ENCODE peak calls at places on chromosomes 7 and 10, in eight cellular contexts. One of them, this sample, is unnamed.

GRCh38 chr7:1855396-1856160 is 185.5 kb downstream of the ELFN1 start:
- DNase-seq in fibroblast of lung: no peak
- DNase-seq in activated CD8-positive, alpha-beta T cell treated with anti-CD3 and anti-CD28 coated beads, Interleukin-2, amount 10 ng/mL, durations not matched to agents 7 days and 5 days: no peak
- DNase-seq in CD4-positive, CD25-positive, alpha-beta regulatory T cell: no peak
- DNase-seq in Calu3: no peak
- DNase-seq in activated T-cell treated with anti-CD3 and anti-CD28 coated beads for 1 hour: no peak
- DNase-seq in natural killer cell: no peak
- DNase-seq in left lobe of liver: no peak
- DNase-seq in this sample: no peak

GRCh38 chr7:70098133-70098561 is 499.9 kb downstream of the AUTS2 start:
- DNase-seq in fibroblast of lung: no peak
- DNase-seq in natural killer cell: no peak
- DNase-seq in left lobe of liver: no peak
- DNase-seq in Calu3: no peak
- DNase-seq in activated T-cell treated with anti-CD3 and anti-CD28 coated beads for 1 hour: no peak
- DNase-seq in activated CD8-positive, alpha-beta T cell treated with anti-CD3 and anti-CD28 coated beads, Interleukin-2, amount 10 ng/mL, durations not matched to agents 7 days and 5 days: no peak
- DNase-seq in CD4-positive, CD25-positive, alpha-beta regulatory T cell: no peak
- DNase-seq in this sample: peak

GRCh38 chr7:75969182-75969581 is 25.2 kb downstream of the TMEM120A start:
- DNase-seq in fibroblast of lung: no peak
- DNase-seq in activated T-cell treated with anti-CD3 and anti-CD28 coated beads for 1 hour: no peak
- DNase-seq in Calu3: no peak
- DNase-seq in activated CD8-positive, alpha-beta T cell treated with anti-CD3 and anti-CD28 coated beads, Interleukin-2, amount 10 ng/mL, durations not matched to agents 7 days and 5 days: no peak
- DNase-seq in natural killer cell: no peak
- DNase-seq in left lobe of liver: peak
- DNase-seq in CD4-positive, CD25-positive, alpha-beta regulatory T cell: no peak
- DNase-seq in this sample: no peak

GRCh38 chr7:103613655-103614642 is 167.9 kb upstream of the SLC26A5 start:
- DNase-seq in CD4-positive, CD25-positive, alpha-beta regulatory T cell: no peak
- DNase-seq in Calu3: no peak
- DNase-seq in left lobe of liver: no peak
- DNase-seq in fibroblast of lung: peak
- DNase-seq in activated T-cell treated with anti-CD3 and anti-CD28 coated beads for 1 hour: no peak
- DNase-seq in activated CD8-positive, alpha-beta T cell treated with anti-CD3 and anti-CD28 coated beads, Interleukin-2, amount 10 ng/mL, durations not matched to agents 7 days and 5 days: no peak
- DNase-seq in natural killer cell: no peak
- DNase-seq in this sample: no peak

GRCh38 chr10:126247454-126247975 is 140.8 kb downstream of the ADAM12 start:
- DNase-seq in CD4-positive, CD25-positive, alpha-beta regulatory T cell: no peak
- DNase-seq in Calu3: peak
- DNase-seq in fibroblast of lung: peak
- DNase-seq in activated T-cell treated with anti-CD3 and anti-CD28 coated beads for 1 hour: no peak
- DNase-seq in left lobe of liver: no peak
- DNase-seq in activated CD8-positive, alpha-beta T cell treated with anti-CD3 and anti-CD28 coated beads, Interleukin-2, amount 10 ng/mL, durations not matched to agents 7 days and 5 days: no peak
- DNase-seq in natural killer cell: no peak
- DNase-seq in this sample: no peak

GRCh38 chr10:102426803-102427287 is 5.5 kb downstream of the CUEDC2 start:
- DNase-seq in CD4-positive, CD25-positive, alpha-beta regulatory T cell: no peak
- DNase-seq in Calu3: no peak
- DNase-seq in left lobe of liver: no peak
- DNase-seq in activated T-cell treated with anti-CD3 and anti-CD28 coated beads for 1 hour: no peak
- DNase-seq in fibroblast of lung: no peak
- DNase-seq in natural killer cell: no peak
- DNase-seq in activated CD8-positive, alpha-beta T cell treated with anti-CD3 and anti-CD28 coated beads, Interleukin-2, amount 10 ng/mL, durations not matched to agents 7 days and 5 days: no peak
- DNase-seq in this sample: no peak

GRCh38 chr7:28086198-28086597 is 94.4 kb downstream of the JAZF1 start:
- DNase-seq in fibroblast of lung: no peak
- DNase-seq in activated CD8-positive, alpha-beta T cell treated with anti-CD3 and anti-CD28 coated beads, Interleukin-2, amount 10 ng/mL, durations not matched to agents 7 days and 5 days: no peak
- DNase-seq in CD4-positive, CD25-positive, alpha-beta regulatory T cell: no peak
- DNase-seq in natural killer cell: no peak
- DNase-seq in left lobe of liver: no peak
- DNase-seq in Calu3: no peak
- DNase-seq in activated T-cell treated with anti-CD3 and anti-CD28 coated beads for 1 hour: no peak
- DNase-seq in this sample: peak

GRCh38 chr7:155466814-155467675 is 9.1 kb downstream of the EN2 start:
- DNase-seq in fibroblast of lung: no peak
- DNase-seq in left lobe of liver: no peak
- DNase-seq in natural killer cell: no peak
- DNase-seq in activated CD8-positive, alpha-beta T cell treated with anti-CD3 and anti-CD28 coated beads, Interleukin-2, amount 10 ng/mL, durations not matched to agents 7 days and 5 days: peak
- DNase-seq in activated T-cell treated with anti-CD3 and anti-CD28 coated beads for 1 hour: no peak
- DNase-seq in Calu3: no peak
- DNase-seq in CD4-positive, CD25-positive, alpha-beta regulatory T cell: no peak
- DNase-seq in this sample: peak

GRCh38 chr10:67612577-67613537 is 83.1 kb downstream of the CTNNA3 start:
- DNase-seq in natural killer cell: no peak
- DNase-seq in Calu3: no peak
- DNase-seq in activated CD8-positive, alpha-beta T cell treated with anti-CD3 and anti-CD28 coated beads, Interleukin-2, amount 10 ng/mL, durations not matched to agents 7 days and 5 days: peak
- DNase-seq in fibroblast of lung: peak
- DNase-seq in left lobe of liver: no peak
- DNase-seq in CD4-positive, CD25-positive, alpha-beta regulatory T cell: peak
- DNase-seq in activated T-cell treated with anti-CD3 and anti-CD28 coated beads for 1 hour: peak
- DNase-seq in this sample: no peak

GRCh38 chr10:71582506-71582905 is 137.1 kb downstream of the C10orf105 start:
- DNase-seq in CD4-positive, CD25-positive, alpha-beta regulatory T cell: no peak
- DNase-seq in fibroblast of lung: no peak
- DNase-seq in left lobe of liver: no peak
- DNase-seq in natural killer cell: no peak
- DNase-seq in activated T-cell treated with anti-CD3 and anti-CD28 coated beads for 1 hour: no peak
- DNase-seq in Calu3: no peak
- DNase-seq in activated CD8-positive, alpha-beta T cell treated with anti-CD3 and anti-CD28 coated beads, Interleukin-2, amount 10 ng/mL, durations not matched to agents 7 days and 5 days: no peak
- DNase-seq in this sample: no peak

GRCh38 chr10:71483135-71483534 is 86.4 kb downstream of the CDH23 start:
- DNase-seq in Calu3: no peak
- DNase-seq in activated T-cell treated with anti-CD3 and anti-CD28 coated beads for 1 hour: no peak
- DNase-seq in fibroblast of lung: no peak
- DNase-seq in CD4-positive, CD25-positive, alpha-beta regulatory T cell: no peak
- DNase-seq in activated CD8-positive, alpha-beta T cell treated with anti-CD3 and anti-CD28 coated beads, Interleukin-2, amount 10 ng/mL, durations not matched to agents 7 days and 5 days: no peak
- DNase-seq in natural killer cell: no peak
- DNase-seq in left lobe of liver: no peak
- DNase-seq in this sample: no peak

GRCh38 chr7:49781996-49782395 is 8.6 kb downstream of the VWC2 start:
- DNase-seq in natural killer cell: no peak
- DNase-seq in CD4-positive, CD25-positive, alpha-beta regulatory T cell: no peak
- DNase-seq in Calu3: no peak
- DNase-seq in left lobe of liver: no peak
- DNase-seq in activated T-cell treated with anti-CD3 and anti-CD28 coated beads for 1 hour: no peak
- DNase-seq in fibroblast of lung: no peak
- DNase-seq in activated CD8-positive, alpha-beta T cell treated with anti-CD3 and anti-CD28 coated beads, Interleukin-2, amount 10 ng/mL, durations not matched to agents 7 days and 5 days: no peak
- DNase-seq in this sample: no peak

GRCh38 chr7:118148930-118149329 is 35.0 kb upstream of the LSM8 start:
- DNase-seq in CD4-positive, CD25-positive, alpha-beta regulatory T cell: no peak
- DNase-seq in natural killer cell: no peak
- DNase-seq in left lobe of liver: no peak
- DNase-seq in activated CD8-positive, alpha-beta T cell treated with anti-CD3 and anti-CD28 coated beads, Interleukin-2, amount 10 ng/mL, durations not matched to agents 7 days and 5 days: no peak
- DNase-seq in Calu3: no peak
- DNase-seq in activated T-cell treated with anti-CD3 and anti-CD28 coated beads for 1 hour: no peak
- DNase-seq in fibroblast of lung: peak
- DNase-seq in this sample: no peak

GRCh38 chr10:79047875-79048638 is 20.7 kb upstream of the ZMIZ1 start:
- DNase-seq in activated T-cell treated with anti-CD3 and anti-CD28 coated beads for 1 hour: no peak
- DNase-seq in CD4-positive, CD25-positive, alpha-beta regulatory T cell: peak
- DNase-seq in natural killer cell: no peak
- DNase-seq in activated CD8-positive, alpha-beta T cell treated with anti-CD3 and anti-CD28 coated beads, Interleukin-2, amount 10 ng/mL, durations not matched to agents 7 days and 5 days: peak
- DNase-seq in Calu3: no peak
- DNase-seq in left lobe of liver: peak
- DNase-seq in fibroblast of lung: no peak
- DNase-seq in this sample: no peak

GRCh38 chr7:81831883-81832282 is 62.0 kb upstream of the HGF start:
- DNase-seq in activated CD8-positive, alpha-beta T cell treated with anti-CD3 and anti-CD28 coated beads, Interleukin-2, amount 10 ng/mL, durations not matched to agents 7 days and 5 days: no peak
- DNase-seq in fibroblast of lung: peak
- DNase-seq in left lobe of liver: no peak
- DNase-seq in CD4-positive, CD25-positive, alpha-beta regulatory T cell: no peak
- DNase-seq in natural killer cell: no peak
- DNase-seq in activated T-cell treated with anti-CD3 and anti-CD28 coated beads for 1 hour: no peak
- DNase-seq in Calu3: no peak
- DNase-seq in this sample: no peak

GRCh38 chr7:132609906-132610520 is 33.7 kb upstream of the PLXNA4 start:
- DNase-seq in natural killer cell: no peak
- DNase-seq in fibroblast of lung: no peak
- DNase-seq in Calu3: no peak
- DNase-seq in activated CD8-positive, alpha-beta T cell treated with anti-CD3 and anti-CD28 coated beads, Interleukin-2, amount 10 ng/mL, durations not matched to agents 7 days and 5 days: no peak
- DNase-seq in activated T-cell treated with anti-CD3 and anti-CD28 coated beads for 1 hour: no peak
- DNase-seq in left lobe of liver: no peak
- DNase-seq in CD4-positive, CD25-positive, alpha-beta regulatory T cell: no peak
- DNase-seq in this sample: no peak

GRCh38 chr7:81293806-81294205 is 375.0 kb upstream of the SEMA3C start:
- DNase-seq in Calu3: no peak
- DNase-seq in natural killer cell: no peak
- DNase-seq in CD4-positive, CD25-positive, alpha-beta regulatory T cell: no peak
- DNase-seq in activated CD8-positive, alpha-beta T cell treated with anti-CD3 and anti-CD28 coated beads, Interleukin-2, amount 10 ng/mL, durations not matched to agents 7 days and 5 days: no peak
- DNase-seq in fibroblast of lung: no peak
- DNase-seq in activated T-cell treated with anti-CD3 and anti-CD28 coated beads for 1 hour: no peak
- DNase-seq in left lobe of liver: no peak
- DNase-seq in this sample: no peak

GRCh38 chr7:155470686-155471638 is 13.0 kb downstream of the EN2 start:
- DNase-seq in CD4-positive, CD25-positive, alpha-beta regulatory T cell: no peak
- DNase-seq in natural killer cell: no peak
- DNase-seq in Calu3: no peak
- DNase-seq in fibroblast of lung: no peak
- DNase-seq in activated CD8-positive, alpha-beta T cell treated with anti-CD3 and anti-CD28 coated beads, Interleukin-2, amount 10 ng/mL, durations not matched to agents 7 days and 5 days: no peak
- DNase-seq in activated T-cell treated with anti-CD3 and anti-CD28 coated beads for 1 hour: no peak
- DNase-seq in left lobe of liver: no peak
- DNase-seq in this sample: no peak

GRCh38 chr7:40903872-40904271 is 769.1 kb downstream of the SUGCT start:
- DNase-seq in left lobe of liver: no peak
- DNase-seq in Calu3: no peak
- DNase-seq in CD4-positive, CD25-positive, alpha-beta regulatory T cell: no peak
- DNase-seq in activated T-cell treated with anti-CD3 and anti-CD28 coated beads for 1 hour: no peak
- DNase-seq in natural killer cell: no peak
- DNase-seq in fibroblast of lung: no peak
- DNase-seq in activated CD8-positive, alpha-beta T cell treated with anti-CD3 and anti-CD28 coated beads, Interleukin-2, amount 10 ng/mL, durations not matched to agents 7 days and 5 days: no peak
- DNase-seq in this sample: no peak

GRCh38 chr10:43594944-43595589 is 11.2 kb upstream of the ZNF485 start:
- DNase-seq in Calu3: peak
- DNase-seq in natural killer cell: no peak
- DNase-seq in CD4-positive, CD25-positive, alpha-beta regulatory T cell: peak
- DNase-seq in activated CD8-positive, alpha-beta T cell treated with anti-CD3 and anti-CD28 coated beads, Interleukin-2, amount 10 ng/mL, durations not matched to agents 7 days and 5 days: peak
- DNase-seq in left lobe of liver: no peak
- DNase-seq in activated T-cell treated with anti-CD3 and anti-CD28 coated beads for 1 hour: no peak
- DNase-seq in fibroblast of lung: peak
- DNase-seq in this sample: no peak

GRCh38 chr7:133364959-133365680 is 112.2 kb downstream of the EXOC4 start:
- DNase-seq in natural killer cell: no peak
- DNase-seq in Calu3: no peak
- DNase-seq in fibroblast of lung: peak
- DNase-seq in activated T-cell treated with anti-CD3 and anti-CD28 coated beads for 1 hour: no peak
- DNase-seq in left lobe of liver: no peak
- DNase-seq in CD4-positive, CD25-positive, alpha-beta regulatory T cell: no peak
- DNase-seq in activated CD8-positive, alpha-beta T cell treated with anti-CD3 and anti-CD28 coated beads, Interleukin-2, amount 10 ng/mL, durations not matched to agents 7 days and 5 days: no peak
- DNase-seq in this sample: no peak

GRCh38 chr7:35781200-35781701 is 19.6 kb upstream of the SEPTIN7 start:
- DNase-seq in Calu3: no peak
- DNase-seq in CD4-positive, CD25-positive, alpha-beta regulatory T cell: no peak
- DNase-seq in activated T-cell treated with anti-CD3 and anti-CD28 coated beads for 1 hour: no peak
- DNase-seq in fibroblast of lung: peak
- DNase-seq in natural killer cell: no peak
- DNase-seq in activated CD8-positive, alpha-beta T cell treated with anti-CD3 and anti-CD28 coated beads, Interleukin-2, amount 10 ng/mL, durations not matched to agents 7 days and 5 days: no peak
- DNase-seq in left lobe of liver: no peak
- DNase-seq in this sample: no peak

GRCh38 chr10:6014241-6014761 is 37.0 kb upstream of the IL15RA start:
- DNase-seq in activated T-cell treated with anti-CD3 and anti-CD28 coated beads for 1 hour: peak
- DNase-seq in CD4-positive, CD25-positive, alpha-beta regulatory T cell: peak
- DNase-seq in natural killer cell: peak
- DNase-seq in Calu3: peak
- DNase-seq in fibroblast of lung: peak
- DNase-seq in activated CD8-positive, alpha-beta T cell treated with anti-CD3 and anti-CD28 coated beads, Interleukin-2, amount 10 ng/mL, durations not matched to agents 7 days and 5 days: peak
- DNase-seq in left lobe of liver: peak
- DNase-seq in this sample: no peak

GRCh38 chr7:91657386-91658120 is 222.9 kb downstream of the MTERF1 start:
- DNase-seq in activated T-cell treated with anti-CD3 and anti-CD28 coated beads for 1 hour: no peak
- DNase-seq in natural killer cell: no peak
- DNase-seq in left lobe of liver: no peak
- DNase-seq in CD4-positive, CD25-positive, alpha-beta regulatory T cell: no peak
- DNase-seq in activated CD8-positive, alpha-beta T cell treated with anti-CD3 and anti-CD28 coated beads, Interleukin-2, amount 10 ng/mL, durations not matched to agents 7 days and 5 days: no peak
- DNase-seq in Calu3: no peak
- DNase-seq in fibroblast of lung: peak
- DNase-seq in this sample: no peak

GRCh38 chr7:98840604-98841508 is 29.0 kb downstream of the TMEM130 start:
- DNase-seq in CD4-positive, CD25-positive, alpha-beta regulatory T cell: no peak
- DNase-seq in left lobe of liver: no peak
- DNase-seq in Calu3: no peak
- DNase-seq in activated T-cell treated with anti-CD3 and anti-CD28 coated beads for 1 hour: no peak
- DNase-seq in activated CD8-positive, alpha-beta T cell treated with anti-CD3 and anti-CD28 coated beads, Interleukin-2, amount 10 ng/mL, durations not matched to agents 7 days and 5 days: no peak
- DNase-seq in natural killer cell: no peak
- DNase-seq in fibroblast of lung: no peak
- DNase-seq in this sample: no peak

GRCh38 chr10:132158122-132158741 is 28.5 kb upstream of the DPYSL4 start:
- DNase-seq in fibroblast of lung: no peak
- DNase-seq in activated T-cell treated with anti-CD3 and anti-CD28 coated beads for 1 hour: no peak
- DNase-seq in activated CD8-positive, alpha-beta T cell treated with anti-CD3 and anti-CD28 coated beads, Interleukin-2, amount 10 ng/mL, durations not matched to agents 7 days and 5 days: peak
- DNase-seq in left lobe of liver: no peak
- DNase-seq in Calu3: no peak
- DNase-seq in CD4-positive, CD25-positive, alpha-beta regulatory T cell: peak
- DNase-seq in natural killer cell: peak
- DNase-seq in this sample: no peak

GRCh38 chr7:104040666-104041065 is 51.2 kb upstream of the RELN start:
- DNase-seq in left lobe of liver: no peak
- DNase-seq in activated T-cell treated with anti-CD3 and anti-CD28 coated beads for 1 hour: no peak
- DNase-seq in activated CD8-positive, alpha-beta T cell treated with anti-CD3 and anti-CD28 coated beads, Interleukin-2, amount 10 ng/mL, durations not matched to agents 7 days and 5 days: no peak
- DNase-seq in natural killer cell: no peak
- DNase-seq in fibroblast of lung: no peak
- DNase-seq in Calu3: no peak
- DNase-seq in CD4-positive, CD25-positive, alpha-beta regulatory T cell: no peak
- DNase-seq in this sample: peak

GRCh38 chr7:111392976-111393762 is 169.1 kb downstream of the IMMP2L start:
- DNase-seq in fibroblast of lung: no peak
- DNase-seq in Calu3: no peak
- DNase-seq in CD4-positive, CD25-positive, alpha-beta regulatory T cell: no peak
- DNase-seq in natural killer cell: no peak
- DNase-seq in activated T-cell treated with anti-CD3 and anti-CD28 coated beads for 1 hour: no peak
- DNase-seq in activated CD8-positive, alpha-beta T cell treated with anti-CD3 and anti-CD28 coated beads, Interleukin-2, amount 10 ng/mL, durations not matched to agents 7 days and 5 days: no peak
- DNase-seq in left lobe of liver: no peak
- DNase-seq in this sample: no peak

GRCh38 chr7:43439631-43440401 is 143.1 kb upstream of the STK17A start:
- DNase-seq in activated CD8-positive, alpha-beta T cell treated with anti-CD3 and anti-CD28 coated beads, Interleukin-2, amount 10 ng/mL, durations not matched to agents 7 days and 5 days: peak
- DNase-seq in CD4-positive, CD25-positive, alpha-beta regulatory T cell: peak
- DNase-seq in left lobe of liver: no peak
- DNase-seq in Calu3: peak
- DNase-seq in fibroblast of lung: peak
- DNase-seq in natural killer cell: peak
- DNase-seq in activated T-cell treated with anti-CD3 and anti-CD28 coated beads for 1 hour: peak
- DNase-seq in this sample: peak

GRCh38 chr7:115775981-115776380 is 254.6 kb downstream of the TFEC start:
- DNase-seq in fibroblast of lung: no peak
- DNase-seq in left lobe of liver: no peak
- DNase-seq in Calu3: peak
- DNase-seq in natural killer cell: no peak
- DNase-seq in activated CD8-positive, alpha-beta T cell treated with anti-CD3 and anti-CD28 coated beads, Interleukin-2, amount 10 ng/mL, durations not matched to agents 7 days and 5 days: no peak
- DNase-seq in CD4-positive, CD25-positive, alpha-beta regulatory T cell: no peak
- DNase-seq in activated T-cell treated with anti-CD3 and anti-CD28 coated beads for 1 hour: no peak
- DNase-seq in this sample: no peak

GRCh38 chr10:43060291-43060690 is 16.6 kb upstream of the RET start:
- DNase-seq in left lobe of liver: peak
- DNase-seq in Calu3: no peak
- DNase-seq in activated T-cell treated with anti-CD3 and anti-CD28 coated beads for 1 hour: no peak
- DNase-seq in CD4-positive, CD25-positive, alpha-beta regulatory T cell: no peak
- DNase-seq in activated CD8-positive, alpha-beta T cell treated with anti-CD3 and anti-CD28 coated beads, Interleukin-2, amount 10 ng/mL, durations not matched to agents 7 days and 5 days: no peak
- DNase-seq in natural killer cell: no peak
- DNase-seq in fibroblast of lung: no peak
- DNase-seq in this sample: no peak

GRCh38 chr10:132417249-132417878 is 20.4 kb downstream of the PWWP2B start:
- DNase-seq in natural killer cell: no peak
- DNase-seq in CD4-positive, CD25-positive, alpha-beta regulatory T cell: no peak
- DNase-seq in activated T-cell treated with anti-CD3 and anti-CD28 coated beads for 1 hour: no peak
- DNase-seq in left lobe of liver: no peak
- DNase-seq in Calu3: no peak
- DNase-seq in activated CD8-positive, alpha-beta T cell treated with anti-CD3 and anti-CD28 coated beads, Interleukin-2, amount 10 ng/mL, durations not matched to agents 7 days and 5 days: no peak
- DNase-seq in fibroblast of lung: no peak
- DNase-seq in this sample: no peak

GRCh38 chr7:114409750-114410149 is 4.9 kb upstream of the FOXP2 start:
- DNase-seq in CD4-positive, CD25-positive, alpha-beta regulatory T cell: no peak
- DNase-seq in natural killer cell: no peak
- DNase-seq in left lobe of liver: no peak
- DNase-seq in Calu3: no peak
- DNase-seq in fibroblast of lung: peak
- DNase-seq in activated T-cell treated with anti-CD3 and anti-CD28 coated beads for 1 hour: no peak
- DNase-seq in activated CD8-positive, alpha-beta T cell treated with anti-CD3 and anti-CD28 coated beads, Interleukin-2, amount 10 ng/mL, durations not matched to agents 7 days and 5 days: no peak
- DNase-seq in this sample: no peak

GRCh38 chr7:128265156-128265905 is 24.3 kb downstream of the LEP start:
- DNase-seq in natural killer cell: no peak
- DNase-seq in left lobe of liver: no peak
- DNase-seq in fibroblast of lung: no peak
- DNase-seq in CD4-positive, CD25-positive, alpha-beta regulatory T cell: no peak
- DNase-seq in Calu3: no peak
- DNase-seq in activated CD8-positive, alpha-beta T cell treated with anti-CD3 and anti-CD28 coated beads, Interleukin-2, amount 10 ng/mL, durations not matched to agents 7 days and 5 days: no peak
- DNase-seq in activated T-cell treated with anti-CD3 and anti-CD28 coated beads for 1 hour: no peak
- DNase-seq in this sample: no peak

This sample was measured in NCI-H1105.